ENCODE peak calls at places on chromosome 15, in six cellular contexts. Z, I, F, B, L and G are unnamed samples.

GRCh38 chr15:75523011-75523410 is 56.1 kb downstream of the PTPN9 start:
- DNase-seq in Z (no peak), I (no peak), F (no peak), B (no peak), L (no peak), G (no peak)

GRCh38 chr15:97652700-97653167 is 307.8 kb upstream of the ARRDC4 start:
- DNase-seq in Z (no peak), I (peak; percentile 4), F (no peak), B (no peak), L (no peak), G (no peak)

GRCh38 chr15:85154061-85154460 is 172.4 kb downstream of the PDE8A start:
- DNase-seq in Z (no peak), I (no peak), F (no peak), B (peak; percentile 38), L (no peak), G (no peak)

GRCh38 chr15:81239190-81239589 is 42.5 kb downstream of the IL16 start:
- DNase-seq in Z (no peak), I (no peak), F (no peak), B (no peak), L (no peak), G (no peak)

GRCh38 chr15:69298697-69299441 is at the start of gene PAQR5:
- DNase-seq in Z (peak; percentile 63), I (no peak), F (no peak), B (peak; percentile 47), L (no peak), G (no peak)

GRCh38 chr15:45795487-45796069 is 160.7 kb downstream of the SQOR start:
- DNase-seq in Z (peak; percentile 40), I (peak; percentile 78), F (peak; percentile 52), B (no peak), L (no peak), G (peak; percentile 67)

GRCh38 chr15:86813892-86814291 is 734.2 kb downstream of the AGBL1 start:
- DNase-seq in Z (no peak), I (no peak), F (no peak), B (no peak), L (no peak), G (no peak)

GRCh38 chr15:78148392-78149067 is 632 bp upstream of the IDH3A start:
- DNase-seq in Z (no peak), I (no peak), F (no peak), B (no peak), L (no peak), G (peak; percentile 24)

GRCh38 chr15:77251662-77252061 is 168.2 kb downstream of the PEAK1 start:
- DNase-seq in Z (no peak), I (peak; percentile 2), F (no peak), B (no peak), L (no peak), G (peak; percentile 28)

GRCh38 chr15:66169625-66170024 is 83.9 kb downstream of the MEGF11 start:
- DNase-seq in Z (no peak), I (no peak), F (no peak), B (peak; percentile 25), L (no peak), G (no peak)

GRCh38 chr15:60539881-60540613 is 61.1 kb upstream of the ICE2 start:
- DNase-seq in Z (no peak), I (peak; percentile 51), F (no peak), B (no peak), L (no peak), G (no peak)

GRCh38 chr15:31306426-31307269 is 20.0 kb upstream of the KLF13 start:
- DNase-seq in Z (no peak), I (no peak), F (no peak), B (no peak), L (no peak), G (peak; percentile 96)

GRCh38 chr15:45132844-45133560 is 3.2 kb downstream of the DUOX1 start:
- DNase-seq in Z (no peak), I (no peak), F (no peak), B (no peak), L (no peak), G (no peak)

GRCh38 chr15:73934281-73934680 is 8.0 kb downstream of the LOXL1 start:
- DNase-seq in Z (no peak), I (no peak), F (no peak), B (no peak), L (no peak), G (no peak)

GRCh38 chr15:42921049-42921731 is 612 bp upstream of the TTBK2 start:
- DNase-seq in Z (no peak), I (peak; percentile 45), F (no peak), B (no peak), L (no peak), G (no peak)

GRCh38 chr15:83446417-83446816 is 724 bp upstream of the SH3GL3 start:
- DNase-seq in Z (no peak), I (no peak), F (no peak), B (no peak), L (no peak), G (no peak)

GRCh38 chr15:68620721-68621528 is 42.1 kb downstream of the CORO2B start:
- DNase-seq in Z (no peak), I (no peak), F (no peak), B (no peak), L (no peak), G (no peak)

GRCh38 chr15:89472785-89473256 is 23.6 kb downstream of the RHCG start:
- DNase-seq in Z (peak; percentile 78), I (peak; percentile 67), F (peak; percentile 56), B (peak; percentile 72), L (no peak), G (peak; percentile 86)

GRCh38 chr15:100111103-100112060 is 230.4 kb downstream of the ADAMTS17 start:
- DNase-seq in Z (peak; percentile 30), I (peak; percentile 83), F (peak; percentile 14), B (peak; percentile 11), L (no peak), G (peak; percentile 96)

GRCh38 chr15:73440571-73440970 is 2.4 kb upstream of the REC114 start:
- DNase-seq in Z (no peak), I (no peak), F (no peak), B (no peak), L (no peak), G (no peak)

GRCh38 chr15:26119322-26119721 is 256.2 kb upstream of the ATP10A start:
- DNase-seq in Z (no peak), I (no peak), F (no peak), B (no peak), L (no peak), G (no peak)

GRCh38 chr15:50767332-50767861 is 1.9 kb upstream of the SPPL2A start:
- DNase-seq in Z (peak; percentile 24), I (no peak), F (no peak), B (no peak), L (no peak), G (no peak)

GRCh38 chr15:31298707-31299172 is 27.9 kb upstream of the KLF13 start:
- DNase-seq in Z (no peak), I (no peak), F (no peak), B (peak; percentile 42), L (no peak), G (no peak)

GRCh38 chr15:48946088-48946839 is 17.5 kb downstream of the SHC4 start:
- DNase-seq in Z (peak; percentile 50), I (peak; percentile 8), F (no peak), B (peak; percentile 39), L (no peak), G (peak; percentile 51)

GRCh38 chr15:74238984-74239645 is 3.0 kb downstream of the CCDC33 start:
- DNase-seq in Z (no peak), I (no peak), F (no peak), B (no peak), L (no peak), G (no peak)

GRCh38 chr15:74955796-74956647 is 550 bp downstream of the RPP25 start:
- DNase-seq in Z (peak; percentile 85), I (peak; percentile 79), F (no peak), B (peak; percentile 67), L (no peak), G (peak; percentile 40)

GRCh38 chr15:78108300-78109084 is 16.1 kb downstream of the SH2D7 start:
- DNase-seq in Z (peak; percentile 89), I (peak; percentile 82), F (peak; percentile 85), B (peak; percentile 75), L (peak; percentile 43), G (peak; percentile 93)

GRCh38 chr15:58932791-58933310 is 628 bp downstream of the SLTM start:
- DNase-seq in Z (no peak), I (peak; percentile 46), F (no peak), B (peak; percentile 45), L (no peak), G (no peak)

GRCh38 chr15:49163678-49164077 is 6.4 kb upstream of the GALK2 start:
- DNase-seq in Z (no peak), I (no peak), F (no peak), B (no peak), L (no peak), G (no peak)

GRCh38 chr15:78129098-78130011 is 1.9 kb downstream of the CIB2 start:
- DNase-seq in Z (no peak), I (no peak), F (no peak), B (no peak), L (no peak), G (no peak)

GRCh38 chr15:101088311-101088710 is 163.5 kb downstream of the CHSY1 start:
- DNase-seq in Z (no peak), I (no peak), F (no peak), B (no peak), L (no peak), G (peak; percentile 34)

GRCh38 chr15:82870727-82871576 is 61.5 kb downstream of the WHAMM start:
- DNase-seq in Z (no peak), I (no peak), F (no peak), B (no peak), L (no peak), G (no peak)

GRCh38 chr15:43483306-43484128 is 9.4 kb downstream of the TP53BP1 start:
- DNase-seq in Z (peak; percentile 14), I (peak; percentile 33), F (no peak), B (peak; percentile 19), L (no peak), G (peak; percentile 23)

GRCh38 chr15:48617619-48618018 is 27.9 kb downstream of the FBN1 start:
- DNase-seq in Z (no peak), I (peak; percentile 54), F (no peak), B (no peak), L (no peak), G (peak; percentile 55)

GRCh38 chr15:37891754-37892368 is 42.6 kb upstream of the TMCO5A start:
- DNase-seq in Z (peak; percentile 33), I (peak; percentile 46), F (peak; percentile 23), B (peak; percentile 35), L (no peak), G (peak; percentile 32)

GRCh38 chr15:40290540-40291087 is 7.8 kb upstream of the ANKRD63 start:
- DNase-seq in Z (no peak), I (no peak), F (no peak), B (no peak), L (no peak), G (no peak)
- TF ChIP-seq MYC in Z (no peak), I (no peak), F (no peak), B (no peak), L (no peak), G (no peak)

GRCh38 chr15:71547066-71547465 is 263.3 kb upstream of the NR2E3 start:
- DNase-seq in Z (no peak), I (no peak), F (no peak), B (no peak), L (no peak), G (no peak)
- H3K4me3 ChIP-seq in Z (no peak overlapping the region), I (no peak overlapping the region), F (no peak overlapping the region), B (no peak overlapping the region), L (no peak overlapping the region), G (no peak overlapping the region)

GRCh38 chr15:35857812-35858211 is 311.8 kb upstream of the DPH6 start:
- DNase-seq in Z (no peak), I (no peak), F (no peak), B (no peak), L (no peak), G (no peak)
- TF ChIP-seq CTCF in Z (no peak), I (no peak), F (no peak), B (no peak), L (no peak), G (no peak)

GRCh38 chr15:79310612-79310984 is 314 bp upstream of the TMED3 start:
- DNase-seq in Z (peak; percentile 51), I (no peak), F (peak; percentile 9), B (no peak), L (no peak), G (no peak)
- TF ChIP-seq MYC in Z (no peak), I (no peak), F (no peak), B (peak; percentile 10), L (no peak), G (no peak)